ENCODE peak calls at places on chromosomes 4 and X, in seven cellular contexts. One of them, this sample, is unnamed.

GRCh38 chrX:120556251-120556650 is 4.5 kb downstream of the CUL4B start:
- DNase-seq in sigmoid colon: no peak
- DNase-seq in left lung: no peak
- DNase-seq in lung: no peak
- DNase-seq in IMR-90: no peak
- DNase-seq in GM12865: no peak
- DNase-seq in OCI-LY7: no peak
- DNase-seq in this sample: no peak

GRCh38 chr4:94546949-94547348 is 95.2 kb downstream of the PDLIM5 start:
- DNase-seq in sigmoid colon: no peak
- DNase-seq in left lung: no peak
- DNase-seq in lung: no peak
- DNase-seq in IMR-90: no peak
- DNase-seq in GM12865: no peak
- DNase-seq in OCI-LY7: no peak
- DNase-seq in this sample: no peak

GRCh38 chr4:51895816-51896408 is 53.0 kb downstream of the DCUN1D4 start:
- DNase-seq in sigmoid colon: peak
- DNase-seq in left lung: no peak
- DNase-seq in lung: peak
- DNase-seq in IMR-90: peak
- DNase-seq in GM12865: peak
- DNase-seq in OCI-LY7: peak
- DNase-seq in this sample: peak

GRCh38 chr4:55609393-55609821 is 17.4 kb upstream of the PDCL2 start:
- DNase-seq in sigmoid colon: no peak
- DNase-seq in left lung: no peak
- DNase-seq in lung: no peak
- DNase-seq in IMR-90: peak
- DNase-seq in GM12865: peak
- DNase-seq in OCI-LY7: no peak
- DNase-seq in this sample: peak

GRCh38 chr4:80365928-80366327 is 30.4 kb downstream of the CFAP299 start:
- DNase-seq in sigmoid colon: peak
- DNase-seq in left lung: no peak
- DNase-seq in lung: peak
- DNase-seq in IMR-90: peak
- DNase-seq in GM12865: peak
- DNase-seq in OCI-LY7: peak
- DNase-seq in this sample: peak

GRCh38 chr4:72525938-72526337 is 43.1 kb downstream of the ADAMTS3 start:
- DNase-seq in sigmoid colon: no peak
- DNase-seq in left lung: peak
- DNase-seq in lung: peak
- DNase-seq in IMR-90: peak
- DNase-seq in GM12865: no peak
- DNase-seq in OCI-LY7: no peak
- DNase-seq in this sample: no peak

GRCh38 chrX:46554942-46555341 is 9.7 kb upstream of the ZNF674 start:
- DNase-seq in sigmoid colon: no peak
- DNase-seq in left lung: no peak
- DNase-seq in lung: no peak
- DNase-seq in IMR-90: peak
- DNase-seq in GM12865: peak
- DNase-seq in OCI-LY7: no peak
- DNase-seq in this sample: peak

GRCh38 chr4:11842620-11843263 is 414.0 kb upstream of the HS3ST1 start:
- DNase-seq in sigmoid colon: no peak
- DNase-seq in left lung: no peak
- DNase-seq in lung: no peak
- DNase-seq in IMR-90: no peak
- DNase-seq in GM12865: no peak
- DNase-seq in OCI-LY7: no peak
- DNase-seq in this sample: peak

GRCh38 chr4:53551963-53552362 is 39.3 kb downstream of the LNX1 start:
- DNase-seq in sigmoid colon: no peak
- DNase-seq in left lung: no peak
- DNase-seq in lung: no peak
- DNase-seq in IMR-90: no peak
- DNase-seq in GM12865: no peak
- DNase-seq in OCI-LY7: no peak
- DNase-seq in this sample: no peak

GRCh38 chrX:105460366-105460765 is 239.9 kb upstream of the TEX13A start:
- DNase-seq in sigmoid colon: no peak
- DNase-seq in left lung: no peak
- DNase-seq in lung: no peak
- DNase-seq in IMR-90: no peak
- DNase-seq in GM12865: no peak
- DNase-seq in OCI-LY7: no peak
- DNase-seq in this sample: peak

GRCh38 chr4:26803462-26803861 is 57.2 kb upstream of the STIM2 start:
- DNase-seq in sigmoid colon: no peak
- DNase-seq in left lung: no peak
- DNase-seq in lung: no peak
- DNase-seq in IMR-90: no peak
- DNase-seq in GM12865: no peak
- DNase-seq in OCI-LY7: no peak
- DNase-seq in this sample: peak

GRCh38 chrX:110440016-110440805 is 81.6 kb downstream of the RTL9 start:
- DNase-seq in sigmoid colon: no peak
- DNase-seq in left lung: no peak
- DNase-seq in lung: no peak
- DNase-seq in IMR-90: no peak
- DNase-seq in GM12865: no peak
- DNase-seq in OCI-LY7: no peak
- DNase-seq in this sample: no peak

GRCh38 chr4:112896326-112896892 is 153.0 kb upstream of the ANK2 start:
- DNase-seq in sigmoid colon: no peak
- DNase-seq in left lung: no peak
- DNase-seq in lung: no peak
- DNase-seq in IMR-90: no peak
- DNase-seq in GM12865: no peak
- DNase-seq in OCI-LY7: no peak
- DNase-seq in this sample: no peak

GRCh38 chr4:26194764-26195163 is 126.0 kb upstream of the RBPJ start:
- DNase-seq in sigmoid colon: no peak
- DNase-seq in left lung: no peak
- DNase-seq in lung: no peak
- DNase-seq in IMR-90: no peak
- DNase-seq in GM12865: peak
- DNase-seq in OCI-LY7: no peak
- DNase-seq in this sample: no peak

GRCh38 chrX:10833299-10834169 is 213.1 kb upstream of the MID1 start:
- DNase-seq in sigmoid colon: peak
- DNase-seq in left lung: peak
- DNase-seq in lung: peak
- DNase-seq in IMR-90: no peak
- DNase-seq in GM12865: no peak
- DNase-seq in OCI-LY7: no peak
- DNase-seq in this sample: peak

GRCh38 chr4:154471924-154472323 is 19.7 kb downstream of the DCHS2 start:
- DNase-seq in sigmoid colon: peak
- DNase-seq in left lung: no peak
- DNase-seq in lung: no peak
- DNase-seq in IMR-90: no peak
- DNase-seq in GM12865: no peak
- DNase-seq in OCI-LY7: no peak
- DNase-seq in this sample: no peak

GRCh38 chr4:29390921-29391320 is 1329.2 kb upstream of the PCDH7 start:
- DNase-seq in sigmoid colon: no peak
- DNase-seq in left lung: no peak
- DNase-seq in lung: no peak
- DNase-seq in IMR-90: no peak
- DNase-seq in GM12865: no peak
- DNase-seq in OCI-LY7: no peak
- DNase-seq in this sample: no peak

GRCh38 chr4:128225148-128225547 is 62.5 kb downstream of the PGRMC2 start:
- DNase-seq in sigmoid colon: no peak
- DNase-seq in left lung: no peak
- DNase-seq in lung: no peak
- DNase-seq in IMR-90: peak
- DNase-seq in GM12865: no peak
- DNase-seq in OCI-LY7: no peak
- DNase-seq in this sample: no peak

GRCh38 chr4:48557478-48557877 is 67.4 kb downstream of the ZAR1 start:
- DNase-seq in sigmoid colon: no peak
- DNase-seq in left lung: no peak
- DNase-seq in lung: no peak
- DNase-seq in IMR-90: no peak
- DNase-seq in GM12865: peak
- DNase-seq in OCI-LY7: no peak
- DNase-seq in this sample: peak

GRCh38 chr4:2295535-2296442 is 33.9 kb upstream of the MXD4 start:
- DNase-seq in sigmoid colon: peak
- DNase-seq in left lung: no peak
- DNase-seq in lung: no peak
- DNase-seq in IMR-90: no peak
- DNase-seq in GM12865: no peak
- DNase-seq in OCI-LY7: no peak
- DNase-seq in this sample: no peak

GRCh38 chr4:152166567-152166966 is 369.3 kb downstream of the FBXW7 start:
- DNase-seq in sigmoid colon: no peak
- DNase-seq in left lung: no peak
- DNase-seq in lung: no peak
- DNase-seq in IMR-90: no peak
- DNase-seq in GM12865: no peak
- DNase-seq in OCI-LY7: no peak
- DNase-seq in this sample: peak

GRCh38 chr4:138595731-138596465 is 353.7 kb upstream of the SLC7A11 start:
- DNase-seq in sigmoid colon: no peak
- DNase-seq in left lung: no peak
- DNase-seq in lung: no peak
- DNase-seq in IMR-90: peak
- DNase-seq in GM12865: no peak
- DNase-seq in OCI-LY7: no peak
- DNase-seq in this sample: no peak

GRCh38 chr4:122602277-122603142 is 18.4 kb downstream of the IL21 start:
- DNase-seq in sigmoid colon: no peak
- DNase-seq in left lung: no peak
- DNase-seq in lung: no peak
- DNase-seq in IMR-90: peak
- DNase-seq in GM12865: peak
- DNase-seq in OCI-LY7: no peak
- DNase-seq in this sample: peak

GRCh38 chr4:75685546-75686189 is 12.5 kb upstream of the G3BP2 start:
- DNase-seq in sigmoid colon: no peak
- DNase-seq in left lung: no peak
- DNase-seq in lung: no peak
- DNase-seq in IMR-90: no peak
- DNase-seq in GM12865: no peak
- DNase-seq in OCI-LY7: no peak
- DNase-seq in this sample: no peak

GRCh38 chrX:142711801-142712200 is 313.9 kb upstream of the SPANXN4 start:
- DNase-seq in sigmoid colon: no peak
- DNase-seq in left lung: no peak
- DNase-seq in lung: no peak
- DNase-seq in IMR-90: no peak
- DNase-seq in GM12865: no peak
- DNase-seq in OCI-LY7: no peak
- DNase-seq in this sample: no peak

GRCh38 chr4:106522839-106523238 is 154.3 kb upstream of the GIMD1 start:
- DNase-seq in sigmoid colon: no peak
- DNase-seq in left lung: no peak
- DNase-seq in lung: no peak
- DNase-seq in IMR-90: peak
- DNase-seq in GM12865: no peak
- DNase-seq in OCI-LY7: no peak
- DNase-seq in this sample: no peak
- H3K4me3 ChIP-seq in sigmoid colon: no peak
- H3K4me3 ChIP-seq in left lung: no peak
- H3K4me3 ChIP-seq in lung: no peak
- H3K4me3 ChIP-seq in IMR-90: no peak
- H3K4me3 ChIP-seq in GM12865: no peak
- H3K4me3 ChIP-seq in OCI-LY7: no peak
- H3K4me3 ChIP-seq in this sample: no peak

GRCh38 chr4:184007891-184008290 is 102.8 kb downstream of the STOX2 start:
- DNase-seq in sigmoid colon: no peak
- DNase-seq in left lung: no peak
- DNase-seq in lung: no peak
- DNase-seq in IMR-90: peak
- DNase-seq in GM12865: no peak
- DNase-seq in OCI-LY7: no peak
- DNase-seq in this sample: peak

GRCh38 chr4:184012937-184013336 is 107.8 kb downstream of the STOX2 start:
- DNase-seq in sigmoid colon: no peak
- DNase-seq in left lung: no peak
- DNase-seq in lung: no peak
- DNase-seq in IMR-90: no peak
- DNase-seq in GM12865: no peak
- DNase-seq in OCI-LY7: no peak
- DNase-seq in this sample: no peak

GRCh38 chr4:184014301-184014700 is 109.2 kb downstream of the STOX2 start:
- DNase-seq in sigmoid colon: no peak
- DNase-seq in left lung: no peak
- DNase-seq in lung: no peak
- DNase-seq in IMR-90: no peak
- DNase-seq in GM12865: no peak
- DNase-seq in OCI-LY7: no peak
- DNase-seq in this sample: peak

GRCh38 chr4:184010696-184011095 is 105.6 kb downstream of the STOX2 start:
- DNase-seq in sigmoid colon: no peak
- DNase-seq in left lung: no peak
- DNase-seq in lung: no peak
- DNase-seq in IMR-90: no peak
- DNase-seq in GM12865: no peak
- DNase-seq in OCI-LY7: no peak
- DNase-seq in this sample: no peak

GRCh38 chr4:184011810-184012209 is 106.7 kb downstream of the STOX2 start:
- DNase-seq in sigmoid colon: no peak
- DNase-seq in left lung: no peak
- DNase-seq in lung: no peak
- DNase-seq in IMR-90: no peak
- DNase-seq in GM12865: no peak
- DNase-seq in OCI-LY7: no peak
- DNase-seq in this sample: no peak
- TF ChIP-seq CTCF in sigmoid colon: no peak
- TF ChIP-seq CTCF in left lung: no peak
- TF ChIP-seq CTCF in lung: no peak
- TF ChIP-seq CTCF in IMR-90: no peak
- TF ChIP-seq CTCF in GM12865: no peak
- TF ChIP-seq CTCF in OCI-LY7: no peak
- TF ChIP-seq CTCF in this sample: no peak

GRCh38 chr4:183906736-183907651 is 1.9 kb downstream of the STOX2 start:
- DNase-seq in sigmoid colon: peak
- DNase-seq in left lung: no peak
- DNase-seq in lung: no peak
- DNase-seq in IMR-90: no peak
- DNase-seq in GM12865: no peak
- DNase-seq in OCI-LY7: no peak
- DNase-seq in this sample: no peak
- H3K4me3 ChIP-seq in sigmoid colon: peak
- H3K4me3 ChIP-seq in left lung: peak
- H3K4me3 ChIP-seq in lung: peak
- H3K4me3 ChIP-seq in IMR-90: peak
- H3K4me3 ChIP-seq in GM12865: no peak
- H3K4me3 ChIP-seq in OCI-LY7: no peak
- H3K4me3 ChIP-seq in this sample: no peak

DNA sequence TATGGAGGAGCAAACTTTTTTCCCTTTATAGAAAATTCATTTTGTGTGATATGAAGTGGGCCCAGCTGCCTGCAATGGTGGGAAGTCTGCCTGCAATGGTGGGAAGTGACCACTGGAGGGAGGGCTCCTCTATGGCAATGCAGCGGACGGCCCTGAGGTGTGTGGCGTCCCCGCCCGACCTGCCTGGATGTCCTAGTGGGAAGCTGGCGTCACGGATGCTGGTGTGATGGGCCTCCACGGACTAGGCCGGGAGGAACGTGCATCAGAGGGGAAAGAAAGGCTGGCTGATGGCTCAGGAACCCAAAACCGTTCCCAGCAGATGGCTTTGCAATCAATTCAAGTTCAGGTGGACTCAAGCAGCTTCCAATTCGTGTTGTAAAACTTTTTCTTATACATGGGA is 177.9 kb downstream of the AFAP1 start:
- DNase-seq in sigmoid colon: peak
- DNase-seq in left lung: peak
- DNase-seq in lung: peak
- DNase-seq in IMR-90: peak
- DNase-seq in GM12865: peak
- DNase-seq in OCI-LY7: peak
- DNase-seq in this sample: peak
- TF ChIP-seq CTCF in sigmoid colon: peak
- TF ChIP-seq CTCF in left lung: peak
- TF ChIP-seq CTCF in lung: peak
- TF ChIP-seq CTCF in IMR-90: peak
- TF ChIP-seq CTCF in GM12865: peak
- TF ChIP-seq CTCF in OCI-LY7: peak
- TF ChIP-seq CTCF in this sample: peak